ENCODE peak calls at places on chromosomes 11 and 22, in five cellular contexts. W is activated CD4-positive, CD25-positive, alpha-beta regulatory T cell treated with anti-CD3 and anti-CD28 coated beads, Interleukin-2, amount 50 U/mL, for 72 hours; C is stimulated activated naive CD4-positive, alpha-beta T cell; L is endothelial cell; G is activated CD4-positive, alpha-beta T cell treated with anti-CD3 and anti-CD28 coated beads, Interleukin-2, amount 50 U/mL, for 24 hours. E is an unnamed sample.

GRCh38 chr11:14891143-14892035 is 642 bp downstream of the CYP2R1 start:
- DNase-seq in W (peak), C (peak), L (peak), G (peak), E (peak)

GRCh38 chr22:41596776-41597634 is 7.4 kb upstream of the PMM1 start:
- DNase-seq in W (no peak), C (no peak), L (peak), G (no peak), E (peak)

GRCh38 chr22:44025171-44026065 is 1.3 kb downstream of the PARVB start:
- DNase-seq in W (no peak), C (no peak), L (no peak), G (no peak), E (no peak)

GRCh38 chr22:45329536-45329936 is 19.8 kb downstream of the FAM118A start:
- DNase-seq in W (no peak), C (no peak), L (no peak), G (no peak), E (peak)

GRCh38 chr11:114395776-114396175 is 4.5 kb downstream of the C11orf71 start:
- DNase-seq in W (no peak), C (no peak), L (peak), G (no peak), E (no peak)

GRCh38 chr11:123239371-123240150 is 44.5 kb upstream of the CLMP start:
- DNase-seq in W (no peak), C (no peak), L (no peak), G (no peak), E (no peak)

GRCh38 chr11:18265949-18266348 is at the start of gene SAA1:
- DNase-seq in W (no peak), C (no peak), L (no peak), G (no peak), E (no peak)

GRCh38 chr11:36492724-36493304 is 17.3 kb downstream of the TRAF6 start:
- DNase-seq in W (no peak), C (no peak), L (peak), G (no peak), E (peak)

GRCh38 chr22:44151661-44152060 is 29.1 kb upstream of the PARVG start:
- DNase-seq in W (no peak), C (no peak), L (no peak), G (no peak), E (no peak)

GRCh38 chr11:63958013-63958412 is 16.4 kb upstream of the COX8A start:
- DNase-seq in W (no peak), C (no peak), L (no peak), G (no peak), E (no peak)